ENCODE peak calls at places on chromosomes 13 and 19, in eight cellular contexts. J is stimulated activated CD8-positive, alpha-beta memory T cell treated with anti-CD3 and anti-CD28 coated beads, Interleukin-4, amount 100 ng/mL, for 24 hours; W is CD8-positive, alpha-beta memory T cell; Y is heart left ventricle; B is RWPE1; V is sciatic nerve; T is GM19239; D is HCEC 1CT. R is an unnamed sample.

GRCh38 chr13:46388308-46388707 is 1.3 kb upstream of the RUBCNL start:
- DNase-seq in T (no peak), V (no peak), B (no peak), W (no peak), D (no peak), Y (no peak), J (no peak), R (no peak)

GRCh38 chr19:1734328-1734966 is 18.9 kb upstream of the ONECUT3 start:
- DNase-seq in J (no peak), W (no peak), B (no peak), Y (no peak), T (no peak), D (no peak), V (no peak), R (no peak)

GRCh38 chr13:36072536-36072935 is 58.6 kb downstream of the DCLK1 start:
- DNase-seq in B (no peak), W (no peak), D (no peak), T (no peak), J (no peak), Y (no peak), V (no peak), R (no peak)

GRCh38 chr13:28751210-28751935 is 32.6 kb upstream of the SLC46A3 start:
- DNase-seq in V (no peak), T (no peak), W (no peak), Y (no peak), B (no peak), J (no peak), D (no peak), R (no peak)

GRCh38 chr13:58476176-58476575 is 844.6 kb downstream of the PCDH17 start:
- DNase-seq in V (no peak), T (no peak), B (no peak), D (no peak), W (no peak), Y (no peak), J (no peak), R (no peak)

GRCh38 chr13:109971006-109971744 is 184.8 kb upstream of the IRS2 start:
- DNase-seq in T (no peak), Y (peak; percentile 60), B (no peak), J (no peak), W (no peak), V (no peak), D (no peak), R (no peak)

GRCh38 chr19:46076951-46077814 is 36.4 kb upstream of the IGFL4 start:
- DNase-seq in V (peak; percentile 64), B (peak; percentile 92), Y (no peak), T (peak; percentile 48), D (peak; percentile 80), J (no peak), W (no peak), R (peak; percentile 87)

GRCh38 chr13:48214519-48215121 is 18.4 kb upstream of the ITM2B start:
- DNase-seq in W (no peak), J (no peak), D (peak; percentile 9), Y (no peak), B (no peak), V (no peak), T (no peak), R (peak; percentile 9)

GRCh38 chr13:65724261-65724660 is 1505.9 kb downstream of the PCDH9 start:
- DNase-seq in D (peak; percentile 12), J (no peak), B (no peak), Y (no peak), V (no peak), T (no peak), W (no peak), R (no peak)

GRCh38 chr13:108288741-108289140 is 19.2 kb downstream of the TNFSF13B start:
- DNase-seq in W (no peak), V (no peak), T (no peak), B (no peak), Y (no peak), D (no peak), J (no peak), R (no peak)

GRCh38 chr13:30442854-30443379 is 20.6 kb downstream of the UBE2L5 start:
- DNase-seq in D (no peak), V (no peak), W (no peak), Y (no peak), B (no peak), J (no peak), T (no peak), R (no peak)

GRCh38 chr13:25468330-25469178 is 96.8 kb downstream of the ATP8A2 start:
- DNase-seq in T (peak; percentile 41), J (peak; percentile 6), B (peak; percentile 41), D (no peak), V (no peak), W (no peak), Y (no peak), R (peak; percentile 77)

GRCh38 chr13:105665284-105665683 is 870.2 kb downstream of the EFNB2 start:
- DNase-seq in J (no peak), D (no peak), B (peak; percentile 61), Y (no peak), V (no peak), T (no peak), W (no peak), R (peak; percentile 10)

GRCh38 chr13:75318138-75318833 is 163.7 kb downstream of the TBC1D4 start:
- DNase-seq in B (no peak), V (no peak), J (no peak), T (no peak), Y (no peak), D (no peak), W (no peak), R (no peak)

GRCh38 chr19:18519962-18520847 is 1.7 kb downstream of the ELL start:
- DNase-seq in Y (peak; percentile 56), B (peak; percentile 80), T (peak; percentile 50), V (no peak), W (peak; percentile 59), J (no peak), D (peak; percentile 76), R (peak; percentile 82)

GRCh38 chr19:34243876-34244578 is 10.3 kb upstream of the GARRE1 start:
- DNase-seq in V (no peak), W (no peak), J (no peak), D (no peak), Y (no peak), T (no peak), B (no peak), R (no peak)

GRCh38 chr19:41774515-41774980 is 19.2 kb downstream of the CEACAM6 start:
- DNase-seq in V (no peak), T (no peak), B (peak; percentile 95), D (no peak), W (peak; percentile 71), J (peak; percentile 16), Y (no peak), R (no peak)

GRCh38 chr19:2641332-2641698 is 61.2 kb downstream of the GNG7 start:
- DNase-seq in Y (no peak), D (no peak), J (no peak), V (no peak), T (no peak), B (no peak), W (no peak), R (no peak)

GRCh38 chr13:62320129-62320724 is 904.6 kb upstream of the PCDH20 start:
- DNase-seq in B (peak; percentile 27), D (no peak), V (no peak), J (no peak), Y (no peak), W (no peak), T (no peak), R (peak; percentile 1)

GRCh38 chr19:40523322-40524047 is 53.2 kb upstream of the SHKBP1 start:
- DNase-seq in Y (peak; percentile 48), T (peak; percentile 56), V (no peak), W (peak; percentile 22), J (peak; percentile 19), D (peak; percentile 35), B (peak; percentile 46), R (peak; percentile 82)

GRCh38 chr19:2902590-2903218 is 2.0 kb downstream of the ZNF57 start:
- DNase-seq in W (no peak), D (no peak), T (no peak), B (no peak), V (no peak), J (no peak), Y (no peak), R (no peak)

GRCh38 chr19:30719189-30719990 is 347.2 kb downstream of the ZNF536 start:
- DNase-seq in D (no peak), W (no peak), Y (peak; percentile 82), V (peak; percentile 68), T (no peak), B (peak; percentile 36), J (no peak), R (peak; percentile 76)

GRCh38 chr13:37747071-37747612 is 122.4 kb downstream of the TRPC4 start:
- DNase-seq in B (peak; percentile 30), V (no peak), D (peak; percentile 90), Y (no peak), J (no peak), T (no peak), W (no peak), R (no peak)

GRCh38 chr19:40190891-40191835 is at the start of gene MAP3K10:
- DNase-seq in Y (peak; percentile 79), D (peak; percentile 64), W (peak; percentile 69), J (peak; percentile 76), V (peak; percentile 85), B (peak; percentile 71), T (peak; percentile 94), R (peak; percentile 93)

GRCh38 chr19:53868091-53868891 is 608 bp downstream of the MYADM start:
- DNase-seq in D (peak; percentile 74), Y (peak; percentile 76), V (peak; percentile 75), T (no peak), W (peak; percentile 58), B (peak; percentile 80), J (no peak), R (peak; percentile 79)

GRCh38 chr19:51739466-51740213 is 12.0 kb downstream of the FPR1 start:
- DNase-seq in T (no peak), J (no peak), D (no peak), B (no peak), Y (no peak), V (no peak), W (no peak), R (peak; percentile 82)

GRCh38 chr13:106633321-106633720 is 65.4 kb upstream of the ARGLU1 start:
- DNase-seq in B (no peak), W (no peak), T (no peak), J (no peak), D (no peak), V (no peak), Y (no peak), R (no peak)

GRCh38 chr19:40650749-40651305 is 39.6 kb downstream of the NUMBL start:
- DNase-seq in Y (peak; percentile 48), B (no peak), T (no peak), W (no peak), D (no peak), V (no peak), J (no peak), R (no peak)

GRCh38 chr19:1465191-1466016 is 13.6 kb downstream of the C19orf25 start:
- DNase-seq in J (no peak), T (peak; percentile 82), W (no peak), D (peak; percentile 0), B (peak; percentile 61), Y (no peak), V (no peak), R (no peak)

GRCh38 chr13:43116242-43116641 is 92.9 kb downstream of the DNAJC15 start:
- DNase-seq in B (no peak), D (no peak), T (no peak), W (no peak), V (no peak), Y (no peak), J (no peak), R (no peak)

GRCh38 chr13:113584870-113585671 is 518 bp downstream of the TFDP1 start:
- DNase-seq in J (no peak), D (no peak), B (peak; percentile 34), V (peak; percentile 55), T (peak; percentile 54), W (peak; percentile 11), Y (no peak), R (no peak)

GRCh38 chr13:33355470-33355869 is 69.9 kb upstream of the STARD13 start:
- DNase-seq in Y (peak; percentile 21), W (no peak), D (no peak), J (no peak), V (no peak), T (no peak), B (no peak), R (no peak)

GRCh38 chr13:102461302-102461701 is 59.5 kb upstream of the FGF14 start:
- DNase-seq in T (no peak), Y (no peak), B (no peak), J (no peak), W (no peak), D (peak; percentile 70), V (no peak), R (no peak)

GRCh38 chr13:111248822-111249221 is 71.6 kb upstream of the TEX29 start:
- DNase-seq in T (no peak), Y (no peak), J (no peak), V (no peak), W (no peak), B (no peak), D (no peak), R (no peak)